ENCODE peak calls at places on chromosome 7, in five cellular contexts. One of them, this sample, is unnamed.

GRCh38 chr7:123494193-123494796 is 40.1 kb downstream of the IQUB start:
- DNase-seq in left lung: no peak
- DNase-seq in naive thymus-derived CD4-positive, alpha-beta T cell: peak
- DNase-seq in choroid plexus epithelial cell: peak
- DNase-seq in H7: peak
- DNase-seq in this sample: peak

GRCh38 chr7:159027803-159028455 is 116.7 kb downstream of the VIPR2 start:
- DNase-seq in left lung: no peak
- DNase-seq in naive thymus-derived CD4-positive, alpha-beta T cell: no peak
- DNase-seq in choroid plexus epithelial cell: no peak
- DNase-seq in H7: no peak
- DNase-seq in this sample: no peak

GRCh38 chr7:113698556-113699220 is 220.1 kb downstream of the PPP1R3A start:
- DNase-seq in left lung: no peak
- DNase-seq in naive thymus-derived CD4-positive, alpha-beta T cell: no peak
- DNase-seq in choroid plexus epithelial cell: peak
- DNase-seq in H7: peak
- DNase-seq in this sample: peak

GRCh38 chr7:34748244-34749039 is 90.4 kb downstream of the NPSR1 start:
- DNase-seq in left lung: peak
- DNase-seq in naive thymus-derived CD4-positive, alpha-beta T cell: no peak
- DNase-seq in choroid plexus epithelial cell: peak
- DNase-seq in H7: no peak
- DNase-seq in this sample: peak

GRCh38 chr7:45072131-45073030 is 16.4 kb downstream of the NACAD start:
- DNase-seq in left lung: peak
- DNase-seq in naive thymus-derived CD4-positive, alpha-beta T cell: no peak
- DNase-seq in choroid plexus epithelial cell: peak
- DNase-seq in H7: peak
- DNase-seq in this sample: peak

GRCh38 chr7:40001649-40002048 is 51.6 kb downstream of the CDK13 start:
- DNase-seq in left lung: no peak
- DNase-seq in naive thymus-derived CD4-positive, alpha-beta T cell: no peak
- DNase-seq in choroid plexus epithelial cell: no peak
- DNase-seq in H7: no peak
- DNase-seq in this sample: no peak

GRCh38 chr7:49579408-49579807 is 194.0 kb upstream of the VWC2 start:
- DNase-seq in left lung: no peak
- DNase-seq in naive thymus-derived CD4-positive, alpha-beta T cell: no peak
- DNase-seq in choroid plexus epithelial cell: no peak
- DNase-seq in H7: peak
- DNase-seq in this sample: no peak

GRCh38 chr7:97401398-97401797 is 283.9 kb downstream of the SDHAF3 start:
- DNase-seq in left lung: no peak
- DNase-seq in naive thymus-derived CD4-positive, alpha-beta T cell: no peak
- DNase-seq in choroid plexus epithelial cell: peak
- DNase-seq in H7: no peak
- DNase-seq in this sample: peak

GRCh38 chr7:14717711-14718304 is 184.7 kb downstream of the DGKB start:
- DNase-seq in left lung: no peak
- DNase-seq in naive thymus-derived CD4-positive, alpha-beta T cell: no peak
- DNase-seq in choroid plexus epithelial cell: peak
- DNase-seq in H7: no peak
- DNase-seq in this sample: peak

GRCh38 chr7:20798694-20799121 is 12.0 kb upstream of the SP8 start:
- DNase-seq in left lung: no peak
- DNase-seq in naive thymus-derived CD4-positive, alpha-beta T cell: no peak
- DNase-seq in choroid plexus epithelial cell: no peak
- DNase-seq in H7: peak
- DNase-seq in this sample: no peak
- H3K4me3 ChIP-seq in left lung: peak
- H3K4me3 ChIP-seq in naive thymus-derived CD4-positive, alpha-beta T cell: no peak
- H3K4me3 ChIP-seq in choroid plexus epithelial cell: no peak
- H3K4me3 ChIP-seq in H7: peak
- H3K4me3 ChIP-seq in this sample: no peak

DNA sequence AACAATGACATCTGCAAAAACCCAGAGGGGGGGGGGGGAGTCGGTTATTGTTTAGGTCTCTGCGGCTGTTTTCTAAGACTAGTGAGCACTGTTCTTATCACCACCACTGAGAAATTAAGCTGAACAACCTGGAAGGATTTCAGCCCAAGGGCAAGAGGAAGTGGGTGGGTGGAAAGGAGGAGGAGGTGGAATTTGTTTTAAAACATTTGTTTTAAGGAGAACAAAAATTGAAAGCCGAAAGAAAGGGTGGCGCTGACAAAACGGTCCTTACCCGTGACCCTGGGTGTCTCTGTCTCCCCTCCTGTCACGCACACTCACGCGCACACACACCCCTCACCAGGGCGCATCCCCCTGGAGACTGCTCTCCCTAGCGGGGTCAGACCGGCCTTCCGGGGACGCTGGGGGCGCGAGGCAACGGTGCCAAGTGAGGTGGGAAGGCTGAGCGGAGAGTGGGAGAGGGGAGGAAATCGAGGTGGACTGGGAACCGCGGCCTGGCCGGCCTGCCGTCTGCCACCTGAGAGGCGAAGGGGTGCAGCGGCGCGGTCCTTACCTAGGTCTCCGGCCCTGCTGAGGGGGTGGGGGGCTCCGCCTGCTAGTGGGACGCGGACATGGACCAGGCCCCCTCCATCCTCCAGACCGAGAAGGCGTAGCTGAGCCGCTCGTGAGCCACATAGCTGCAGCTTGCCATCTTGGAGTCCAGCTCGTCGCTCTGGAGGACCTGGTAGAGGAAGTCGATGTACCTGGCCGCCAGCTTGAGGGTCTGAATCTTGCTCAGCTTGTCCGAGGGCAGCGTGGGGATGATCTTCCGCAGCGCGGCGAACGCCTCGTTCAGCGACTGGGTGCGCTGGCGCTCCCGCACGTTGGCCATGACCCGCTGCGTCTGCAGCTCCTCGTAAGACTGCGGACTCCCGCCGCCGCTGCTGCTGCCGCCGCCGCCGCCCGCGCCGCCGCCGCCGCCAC is 1.0 kb downstream of the TWIST1 start:
- DNase-seq in left lung: no peak
- DNase-seq in naive thymus-derived CD4-positive, alpha-beta T cell: no peak
- DNase-seq in choroid plexus epithelial cell: peak
- DNase-seq in H7: peak
- DNase-seq in this sample: peak
- H3K4me3 ChIP-seq in left lung: peak
- H3K4me3 ChIP-seq in naive thymus-derived CD4-positive, alpha-beta T cell: no peak
- H3K4me3 ChIP-seq in choroid plexus epithelial cell: peak
- H3K4me3 ChIP-seq in H7: peak
- H3K4me3 ChIP-seq in this sample: peak

GRCh38 chr7:835491-836401 is 3.5 kb downstream of the SUN1 start:
- DNase-seq in left lung: no peak
- DNase-seq in naive thymus-derived CD4-positive, alpha-beta T cell: no peak
- DNase-seq in choroid plexus epithelial cell: no peak
- DNase-seq in H7: no peak
- DNase-seq in this sample: no peak

GRCh38 chr7:836429-836828 is 4.2 kb downstream of the SUN1 start:
- DNase-seq in left lung: no peak
- DNase-seq in naive thymus-derived CD4-positive, alpha-beta T cell: no peak
- DNase-seq in choroid plexus epithelial cell: peak
- DNase-seq in H7: no peak
- DNase-seq in this sample: peak

GRCh38 chr7:834277-834676 is 2.0 kb downstream of the SUN1 start:
- DNase-seq in left lung: no peak
- DNase-seq in naive thymus-derived CD4-positive, alpha-beta T cell: no peak
- DNase-seq in choroid plexus epithelial cell: no peak
- DNase-seq in H7: no peak
- DNase-seq in this sample: no peak

GRCh38 chr7:835021-835420 is 2.7 kb downstream of the SUN1 start:
- DNase-seq in left lung: no peak
- DNase-seq in naive thymus-derived CD4-positive, alpha-beta T cell: no peak
- DNase-seq in choroid plexus epithelial cell: no peak
- DNase-seq in H7: no peak
- DNase-seq in this sample: no peak

GRCh38 chr7:837001-837400 is 4.7 kb downstream of the SUN1 start:
- DNase-seq in left lung: no peak
- DNase-seq in naive thymus-derived CD4-positive, alpha-beta T cell: no peak
- DNase-seq in choroid plexus epithelial cell: no peak
- DNase-seq in H7: no peak
- DNase-seq in this sample: no peak
- H3K4me3 ChIP-seq in left lung: no peak
- H3K4me3 ChIP-seq in naive thymus-derived CD4-positive, alpha-beta T cell: no peak
- H3K4me3 ChIP-seq in choroid plexus epithelial cell: no peak
- H3K4me3 ChIP-seq in H7: no peak
- H3K4me3 ChIP-seq in this sample: no peak

GRCh38 chr7:140390466-140391190 is 7.7 kb downstream of the SLC37A3 start:
- DNase-seq in left lung: no peak
- DNase-seq in naive thymus-derived CD4-positive, alpha-beta T cell: no peak
- DNase-seq in choroid plexus epithelial cell: peak
- DNase-seq in H7: no peak
- DNase-seq in this sample: peak
- H3K4me3 ChIP-seq in left lung: no peak
- H3K4me3 ChIP-seq in naive thymus-derived CD4-positive, alpha-beta T cell: no peak
- H3K4me3 ChIP-seq in choroid plexus epithelial cell: no peak
- H3K4me3 ChIP-seq in H7: no peak
- H3K4me3 ChIP-seq in this sample: no peak

GRCh38 chr7:88756806-88757205 is 2.7 kb upstream of the ZNF804B start:
- DNase-seq in left lung: no peak
- DNase-seq in naive thymus-derived CD4-positive, alpha-beta T cell: no peak
- DNase-seq in choroid plexus epithelial cell: no peak
- DNase-seq in H7: no peak
- DNase-seq in this sample: no peak

GRCh38 chr7:88757371-88757770 is 2.1 kb upstream of the ZNF804B start:
- DNase-seq in left lung: no peak
- DNase-seq in naive thymus-derived CD4-positive, alpha-beta T cell: no peak
- DNase-seq in choroid plexus epithelial cell: no peak
- DNase-seq in H7: no peak
- DNase-seq in this sample: no peak

GRCh38 chr7:88759216-88759955 is at the start of gene ZNF804B:
- DNase-seq in left lung: no peak
- DNase-seq in naive thymus-derived CD4-positive, alpha-beta T cell: no peak
- DNase-seq in choroid plexus epithelial cell: no peak
- DNase-seq in H7: peak
- DNase-seq in this sample: no peak

GRCh38 chr7:88759956-88760515 is 536 bp downstream of the ZNF804B start:
- DNase-seq in left lung: no peak
- DNase-seq in naive thymus-derived CD4-positive, alpha-beta T cell: no peak
- DNase-seq in choroid plexus epithelial cell: no peak
- DNase-seq in H7: no peak
- DNase-seq in this sample: no peak

GRCh38 chr7:88758355-88759215 is 915 bp upstream of the ZNF804B start:
- DNase-seq in left lung: no peak
- DNase-seq in naive thymus-derived CD4-positive, alpha-beta T cell: no peak
- DNase-seq in choroid plexus epithelial cell: peak
- DNase-seq in H7: peak
- DNase-seq in this sample: peak
- H3K4me3 ChIP-seq in left lung: peak
- H3K4me3 ChIP-seq in naive thymus-derived CD4-positive, alpha-beta T cell: no peak
- H3K4me3 ChIP-seq in choroid plexus epithelial cell: no peak
- H3K4me3 ChIP-seq in H7: peak
- H3K4me3 ChIP-seq in this sample: no peak

DNA sequence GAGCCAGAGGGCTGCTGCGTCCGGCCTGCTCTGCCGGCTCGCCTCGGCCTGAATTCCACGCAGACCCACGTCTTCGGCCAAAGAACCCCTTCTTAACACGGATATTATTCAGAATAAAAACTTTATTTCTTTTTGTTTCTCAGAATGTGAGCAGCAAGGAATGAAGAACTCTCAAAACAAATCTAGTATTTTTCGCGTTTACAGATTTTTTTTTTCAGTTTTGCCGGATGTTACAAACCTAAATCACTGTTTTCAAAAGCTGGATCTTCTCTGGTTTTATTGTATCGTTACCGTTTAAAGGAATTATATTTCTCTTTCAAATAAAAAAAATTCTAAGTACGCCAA is 4.4 kb upstream of the HOXA2 start:
- DNase-seq in left lung: no peak
- DNase-seq in naive thymus-derived CD4-positive, alpha-beta T cell: no peak
- DNase-seq in choroid plexus epithelial cell: no peak
- DNase-seq in H7: no peak
- DNase-seq in this sample: no peak
- H3K4me3 ChIP-seq in left lung: peak
- H3K4me3 ChIP-seq in naive thymus-derived CD4-positive, alpha-beta T cell: no peak
- H3K4me3 ChIP-seq in choroid plexus epithelial cell: no peak
- H3K4me3 ChIP-seq in H7: no peak
- H3K4me3 ChIP-seq in this sample: no peak

DNA sequence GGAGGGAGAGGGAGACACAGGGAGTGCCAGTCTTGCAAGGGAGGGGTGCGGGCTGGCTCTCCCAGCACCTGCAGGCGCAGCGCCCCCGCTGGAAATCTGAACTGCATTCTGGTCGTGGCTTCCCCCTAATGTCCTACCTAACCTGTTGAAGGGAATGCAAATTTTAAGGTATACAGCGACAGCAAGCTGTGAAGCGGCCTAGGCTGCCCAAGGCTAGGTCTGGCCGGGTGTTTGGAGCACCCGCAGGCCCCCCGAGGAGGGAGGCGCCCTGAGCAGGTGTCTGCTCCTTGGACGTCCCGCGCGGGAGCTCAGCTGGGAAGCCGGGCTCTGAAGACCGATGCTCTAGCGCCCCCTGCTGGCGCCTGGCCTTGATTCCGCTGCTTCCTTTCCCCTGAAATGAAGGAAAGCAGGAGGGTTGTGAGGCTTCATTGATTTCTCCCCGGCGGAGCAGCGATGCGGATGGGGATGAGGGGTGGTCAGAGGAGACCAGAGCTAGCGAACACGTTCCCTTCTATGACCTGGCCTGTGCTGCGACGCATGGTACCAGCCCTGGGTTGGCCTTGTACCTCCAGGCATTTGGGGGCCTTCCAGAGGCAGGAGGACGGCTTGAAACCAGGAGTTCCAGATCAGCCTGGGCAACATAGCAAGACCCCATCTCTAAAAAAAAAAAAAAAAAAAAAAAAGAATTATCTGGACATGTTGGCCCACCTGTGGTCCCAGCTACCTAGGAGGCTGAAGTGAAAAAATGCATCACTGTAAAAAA is 601.3 kb downstream of the GALNT17 start:
- DNase-seq in left lung: peak
- DNase-seq in naive thymus-derived CD4-positive, alpha-beta T cell: peak
- DNase-seq in choroid plexus epithelial cell: peak
- DNase-seq in H7: peak
- DNase-seq in this sample: peak
- H3K4me3 ChIP-seq in left lung: no peak
- H3K4me3 ChIP-seq in naive thymus-derived CD4-positive, alpha-beta T cell: no peak
- H3K4me3 ChIP-seq in choroid plexus epithelial cell: no peak
- H3K4me3 ChIP-seq in H7: peak
- H3K4me3 ChIP-seq in this sample: no peak

This sample was measured in cardiac fibroblast.